ENCODE peak calls at places on chromosomes 1 and 21, in seven cellular contexts. One of them, this sample, is unnamed.

GRCh38 chr1:116537439-116537838 is 33.4 kb downstream of the CD58 start:
- DNase-seq in heart left ventricle: no peak
- DNase-seq in A549: no peak
- DNase-seq in transverse colon: no peak
- DNase-seq in esophagus squamous epithelium: no peak
- DNase-seq in lower leg skin: no peak
- DNase-seq in IMR-90: peak; percentile 58
- DNase-seq in this sample: peak; percentile 28

GRCh38 chr1:184033711-184034167 is 3.8 kb downstream of the COLGALT2 start:
- DNase-seq in esophagus squamous epithelium: no peak
- DNase-seq in A549: no peak
- DNase-seq in heart left ventricle: no peak
- DNase-seq in lower leg skin: no peak
- DNase-seq in transverse colon: no peak
- DNase-seq in IMR-90: peak; percentile 76
- DNase-seq in this sample: no peak

GRCh38 chr1:69814926-69815325 is 247.2 kb downstream of the LRRC7 start:
- DNase-seq in heart left ventricle: no peak
- DNase-seq in transverse colon: no peak
- DNase-seq in A549: no peak
- DNase-seq in lower leg skin: no peak
- DNase-seq in esophagus squamous epithelium: no peak
- DNase-seq in IMR-90: no peak
- DNase-seq in this sample: no peak

GRCh38 chr21:46608672-46609111 is 3.8 kb upstream of the S100B start:
- DNase-seq in transverse colon: no peak
- DNase-seq in lower leg skin: no peak
- DNase-seq in heart left ventricle: no peak
- DNase-seq in IMR-90: no peak
- DNase-seq in esophagus squamous epithelium: no peak
- DNase-seq in A549: no peak
- DNase-seq in this sample: no peak

GRCh38 chr1:109617291-109617801 is 2.1 kb downstream of the GNAT2 start:
- DNase-seq in lower leg skin: no peak
- DNase-seq in esophagus squamous epithelium: no peak
- DNase-seq in IMR-90: peak; percentile 97
- DNase-seq in heart left ventricle: no peak
- DNase-seq in A549: no peak
- DNase-seq in transverse colon: no peak
- DNase-seq in this sample: no peak

GRCh38 chr1:236024655-236025054 is 40.2 kb downstream of the NID1 start:
- DNase-seq in lower leg skin: no peak
- DNase-seq in IMR-90: no peak
- DNase-seq in esophagus squamous epithelium: no peak
- DNase-seq in A549: no peak
- DNase-seq in transverse colon: no peak
- DNase-seq in heart left ventricle: peak; percentile 74
- DNase-seq in this sample: no peak

GRCh38 chr1:5830771-5831599 is 161.2 kb downstream of the NPHP4 start:
- DNase-seq in heart left ventricle: no peak
- DNase-seq in transverse colon: no peak
- DNase-seq in lower leg skin: no peak
- DNase-seq in esophagus squamous epithelium: no peak
- DNase-seq in IMR-90: no peak
- DNase-seq in A549: no peak
- DNase-seq in this sample: peak; percentile 7

GRCh38 chr1:5752715-5753330 is 239.4 kb downstream of the NPHP4 start:
- DNase-seq in transverse colon: no peak
- DNase-seq in IMR-90: no peak
- DNase-seq in lower leg skin: no peak
- DNase-seq in heart left ventricle: peak; percentile 9
- DNase-seq in esophagus squamous epithelium: no peak
- DNase-seq in A549: no peak
- DNase-seq in this sample: no peak

GRCh38 chr1:77031101-77031662 is 163.9 kb downstream of the ST6GALNAC5 start:
- DNase-seq in esophagus squamous epithelium: no peak
- DNase-seq in heart left ventricle: no peak
- DNase-seq in transverse colon: no peak
- DNase-seq in IMR-90: peak; percentile 73
- DNase-seq in lower leg skin: no peak
- DNase-seq in A549: peak; percentile 26
- DNase-seq in this sample: no peak

GRCh38 chr1:85572574-85572973 is 8.0 kb upstream of the CCN1 start:
- DNase-seq in A549: no peak
- DNase-seq in esophagus squamous epithelium: no peak
- DNase-seq in IMR-90: no peak
- DNase-seq in heart left ventricle: no peak
- DNase-seq in lower leg skin: no peak
- DNase-seq in transverse colon: no peak
- DNase-seq in this sample: no peak

GRCh38 chr1:18340158-18340764 is 140.5 kb upstream of the KLHDC7A start:
- DNase-seq in A549: no peak
- DNase-seq in transverse colon: no peak
- DNase-seq in esophagus squamous epithelium: no peak
- DNase-seq in lower leg skin: no peak
- DNase-seq in heart left ventricle: no peak
- DNase-seq in IMR-90: no peak
- DNase-seq in this sample: no peak

GRCh38 chr1:246297314-246298273 is 209.5 kb downstream of the SMYD3 start:
- DNase-seq in heart left ventricle: no peak
- DNase-seq in esophagus squamous epithelium: no peak
- DNase-seq in A549: no peak
- DNase-seq in transverse colon: no peak
- DNase-seq in IMR-90: peak; percentile 40
- DNase-seq in lower leg skin: no peak
- DNase-seq in this sample: no peak

GRCh38 chr1:224175615-224176014 is 7.4 kb upstream of the DEGS1 start:
- DNase-seq in A549: no peak
- DNase-seq in esophagus squamous epithelium: no peak
- DNase-seq in IMR-90: peak; percentile 5
- DNase-seq in heart left ventricle: peak; percentile 69
- DNase-seq in lower leg skin: peak; percentile 84
- DNase-seq in transverse colon: no peak
- DNase-seq in this sample: no peak

GRCh38 chr1:218878369-218878768 is 295.3 kb upstream of the LYPLAL1 start:
- DNase-seq in IMR-90: peak; percentile 68
- DNase-seq in transverse colon: no peak
- DNase-seq in A549: no peak
- DNase-seq in heart left ventricle: no peak
- DNase-seq in esophagus squamous epithelium: no peak
- DNase-seq in lower leg skin: no peak
- DNase-seq in this sample: no peak

GRCh38 chr1:227922501-227923352 is 25.0 kb downstream of the WNT9A start:
- DNase-seq in lower leg skin: no peak
- DNase-seq in esophagus squamous epithelium: no peak
- DNase-seq in IMR-90: no peak
- DNase-seq in A549: no peak
- DNase-seq in transverse colon: no peak
- DNase-seq in heart left ventricle: no peak
- DNase-seq in this sample: no peak

GRCh38 chr1:80509965-80510522 is 1290.7 kb upstream of the ADGRL2 start:
- DNase-seq in transverse colon: no peak
- DNase-seq in esophagus squamous epithelium: no peak
- DNase-seq in lower leg skin: no peak
- DNase-seq in heart left ventricle: no peak
- DNase-seq in IMR-90: no peak
- DNase-seq in A549: no peak
- DNase-seq in this sample: no peak

GRCh38 chr1:93151474-93151873 is 28.7 kb downstream of the TMED5 start:
- DNase-seq in transverse colon: no peak
- DNase-seq in A549: no peak
- DNase-seq in heart left ventricle: no peak
- DNase-seq in lower leg skin: no peak
- DNase-seq in IMR-90: no peak
- DNase-seq in esophagus squamous epithelium: no peak
- DNase-seq in this sample: no peak

GRCh38 chr1:161799792-161800191 is 33.7 kb downstream of the ATF6 start:
- DNase-seq in A549: no peak
- DNase-seq in heart left ventricle: no peak
- DNase-seq in IMR-90: no peak
- DNase-seq in esophagus squamous epithelium: no peak
- DNase-seq in lower leg skin: no peak
- DNase-seq in transverse colon: no peak
- DNase-seq in this sample: no peak

GRCh38 chr1:36151845-36152203 is 2.5 kb upstream of the TRAPPC3 start:
- DNase-seq in transverse colon: peak; percentile 61
- DNase-seq in A549: no peak
- DNase-seq in heart left ventricle: peak; percentile 48
- DNase-seq in lower leg skin: peak; percentile 84
- DNase-seq in esophagus squamous epithelium: no peak
- DNase-seq in IMR-90: no peak
- DNase-seq in this sample: no peak

GRCh38 chr1:36149237-36149972 is at the start of gene TRAPPC3:
- DNase-seq in lower leg skin: peak; percentile 100
- DNase-seq in esophagus squamous epithelium: peak; percentile 99
- DNase-seq in heart left ventricle: peak; percentile 100
- DNase-seq in A549: peak; percentile 95
- DNase-seq in IMR-90: peak; percentile 100
- DNase-seq in transverse colon: peak; percentile 100
- DNase-seq in this sample: peak; percentile 100

GRCh38 chr1:36151133-36151844 is 2.0 kb upstream of the TRAPPC3 start:
- DNase-seq in transverse colon: no peak
- DNase-seq in IMR-90: no peak
- DNase-seq in A549: no peak
- DNase-seq in lower leg skin: no peak
- DNase-seq in esophagus squamous epithelium: no peak
- DNase-seq in heart left ventricle: no peak
- DNase-seq in this sample: no peak

GRCh38 chr1:36149973-36150295 is 648 bp upstream of the TRAPPC3 start:
- DNase-seq in IMR-90: no peak
- DNase-seq in transverse colon: no peak
- DNase-seq in A549: no peak
- DNase-seq in heart left ventricle: no peak
- DNase-seq in lower leg skin: peak; percentile 85
- DNase-seq in esophagus squamous epithelium: no peak
- DNase-seq in this sample: peak; percentile 65

GRCh38 chr1:36150296-36151132 is 1.2 kb upstream of the TRAPPC3 start:
- DNase-seq in transverse colon: peak; percentile 94
- DNase-seq in heart left ventricle: peak; percentile 97
- DNase-seq in esophagus squamous epithelium: peak; percentile 75
- DNase-seq in lower leg skin: peak; percentile 98
- DNase-seq in IMR-90: peak; percentile 95
- DNase-seq in A549: peak; percentile 82
- DNase-seq in this sample: peak; percentile 93
- TF ChIP-seq POLR2A in transverse colon: peak; percentile 75
- TF ChIP-seq POLR2A in heart left ventricle: peak; percentile 85
- TF ChIP-seq POLR2A in esophagus squamous epithelium: peak; percentile 30
- TF ChIP-seq POLR2A in lower leg skin: no peak
- TF ChIP-seq POLR2A in IMR-90: peak; percentile 81
- TF ChIP-seq POLR2A in A549: peak; percentile 48
- TF ChIP-seq POLR2A in this sample: peak; percentile 54

GRCh38 chr1:58779837-58780585 is 3.8 kb downstream of the JUN start:
- DNase-seq in heart left ventricle: peak; percentile 39
- DNase-seq in transverse colon: peak; percentile 77
- DNase-seq in lower leg skin: no peak
- DNase-seq in IMR-90: peak; percentile 78
- DNase-seq in A549: no peak
- DNase-seq in esophagus squamous epithelium: no peak
- DNase-seq in this sample: peak; percentile 19

GRCh38 chr1:58779059-58779754 is 4.6 kb downstream of the JUN start:
- DNase-seq in heart left ventricle: no peak
- DNase-seq in transverse colon: no peak
- DNase-seq in A549: no peak
- DNase-seq in esophagus squamous epithelium: no peak
- DNase-seq in lower leg skin: no peak
- DNase-seq in IMR-90: peak; percentile 43
- DNase-seq in this sample: no peak

GRCh38 chr1:58781541-58782307 is 2.1 kb downstream of the JUN start:
- DNase-seq in transverse colon: peak; percentile 77
- DNase-seq in IMR-90: peak; percentile 69
- DNase-seq in heart left ventricle: peak; percentile 79
- DNase-seq in lower leg skin: peak; percentile 94
- DNase-seq in A549: no peak
- DNase-seq in esophagus squamous epithelium: no peak
- DNase-seq in this sample: peak; percentile 79

GRCh38 chr1:58782308-58783089 is 1.3 kb downstream of the JUN start:
- DNase-seq in IMR-90: peak; percentile 22
- DNase-seq in heart left ventricle: peak; percentile 56
- DNase-seq in A549: no peak
- DNase-seq in transverse colon: peak; percentile 78
- DNase-seq in esophagus squamous epithelium: peak; percentile 31
- DNase-seq in lower leg skin: peak; percentile 92
- DNase-seq in this sample: peak; percentile 68

GRCh38 chr1:58780586-58781452 is 3.0 kb downstream of the JUN start:
- DNase-seq in heart left ventricle: no peak
- DNase-seq in A549: no peak
- DNase-seq in IMR-90: peak; percentile 16
- DNase-seq in esophagus squamous epithelium: no peak
- DNase-seq in lower leg skin: no peak
- DNase-seq in transverse colon: no peak
- DNase-seq in this sample: peak; percentile 38
- TF ChIP-seq POLR2A in heart left ventricle: no peak
- TF ChIP-seq POLR2A in A549: no peak
- TF ChIP-seq POLR2A in IMR-90: no peak
- TF ChIP-seq POLR2A in esophagus squamous epithelium: no peak
- TF ChIP-seq POLR2A in lower leg skin: no peak
- TF ChIP-seq POLR2A in transverse colon: peak; percentile 68
- TF ChIP-seq POLR2A in this sample: no peak

DNA sequence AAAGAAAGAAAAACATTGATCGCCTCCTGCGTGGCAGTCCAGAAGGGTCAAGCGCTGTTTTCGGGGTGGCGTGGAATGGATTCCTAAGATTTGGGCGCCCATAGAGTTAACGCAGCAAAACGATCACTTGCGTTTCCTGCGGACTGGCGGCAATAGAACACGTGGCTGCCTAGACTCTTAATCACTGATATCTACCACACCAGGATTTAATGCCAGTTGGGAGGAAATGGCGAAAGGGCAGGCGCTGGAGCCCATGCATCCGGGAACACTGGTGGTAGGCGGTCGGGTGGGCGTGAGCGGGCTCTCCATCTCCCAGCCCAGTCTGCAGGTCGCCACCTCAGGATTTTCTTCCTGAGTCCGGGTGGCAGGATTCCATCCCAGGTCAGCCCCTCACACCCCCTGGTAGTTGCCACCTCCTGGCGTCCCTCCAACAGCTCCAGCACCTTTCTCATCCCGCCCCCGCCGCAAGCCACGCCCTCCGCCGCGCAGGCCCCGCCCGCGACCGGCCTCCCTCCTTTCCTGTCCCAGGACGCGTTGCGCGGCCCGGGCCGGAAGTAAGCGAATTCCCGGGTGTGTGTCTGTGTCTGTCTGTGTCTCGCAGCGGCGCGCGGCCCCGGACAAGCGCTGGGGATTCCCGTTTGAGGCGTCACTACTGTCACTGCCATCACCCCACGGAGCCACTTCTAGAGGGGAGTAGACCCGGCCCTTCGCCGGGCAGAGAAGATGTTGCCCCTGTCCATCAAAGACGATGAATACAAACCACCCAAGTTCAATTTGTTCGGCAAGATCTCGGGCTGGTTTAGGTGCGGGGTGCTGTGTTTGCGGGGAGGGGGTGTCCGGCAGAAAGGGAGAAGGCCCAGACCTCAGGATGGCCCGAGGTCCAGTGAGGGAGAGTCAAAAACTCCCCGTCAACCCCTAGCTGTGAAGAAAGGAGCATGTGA is at the start of gene SLC30A7:
- DNase-seq in A549: peak; percentile 52
- DNase-seq in heart left ventricle: peak; percentile 96
- DNase-seq in IMR-90: peak; percentile 86
- DNase-seq in transverse colon: peak; percentile 98
- DNase-seq in lower leg skin: peak; percentile 99
- DNase-seq in esophagus squamous epithelium: peak; percentile 47
- DNase-seq in this sample: peak; percentile 94
- TF ChIP-seq POLR2A in A549: peak; percentile 55
- TF ChIP-seq POLR2A in heart left ventricle: peak; percentile 57
- TF ChIP-seq POLR2A in IMR-90: peak; percentile 88
- TF ChIP-seq POLR2A in transverse colon: peak; percentile 90
- TF ChIP-seq POLR2A in lower leg skin: no peak
- TF ChIP-seq POLR2A in esophagus squamous epithelium: peak; percentile 11
- TF ChIP-seq POLR2A in this sample: peak; percentile 89

GRCh38 chr1:39395357-39395831 is 96.0 kb upstream of the BMP8A start:
- DNase-seq in A549: peak; percentile 64
- DNase-seq in IMR-90: peak; percentile 90
- DNase-seq in esophagus squamous epithelium: no peak
- DNase-seq in lower leg skin: no peak
- DNase-seq in heart left ventricle: no peak
- DNase-seq in transverse colon: no peak
- DNase-seq in this sample: no peak
- TF ChIP-seq POLR2A in A549: no peak
- TF ChIP-seq POLR2A in IMR-90: no peak
- TF ChIP-seq POLR2A in esophagus squamous epithelium: no peak
- TF ChIP-seq POLR2A in lower leg skin: no peak
- TF ChIP-seq POLR2A in heart left ventricle: no peak
- TF ChIP-seq POLR2A in transverse colon: no peak
- TF ChIP-seq POLR2A in this sample: no peak